ENCODE peak calls at places on chromosomes 13 and 19, in six cellular contexts. G is endothelial cell of umbilical vein, X is A549, U is K562, O is GM12878, W is HepG2. P is an unnamed sample.
A peak's percentile ranks its signal among the peaks of the same experiment; 100 is the strongest.

GRCh38 chr19:49129238-49129583 is 9.9 kb downstream of the PPFIA3 start:
- DNase-seq in W (no peak), G (no peak), X (no peak), U (peak; percentile 82), O (no peak), P (no peak)

GRCh38 chr13:32086366-32086765 is 54.8 kb downstream of the FRY start:
- DNase-seq in U (no peak), W (no peak), X (no peak), O (no peak), G (no peak), P (no peak)

GRCh38 chr13:32622827-32623226 is 36.6 kb downstream of the PDS5B start:
- DNase-seq in W (no peak), U (no peak), O (no peak), G (no peak), X (no peak), P (peak; percentile 15)

GRCh38 chr13:33610471-33611015 is 207.4 kb upstream of the RFC3 start:
- DNase-seq in O (no peak), G (no peak), U (no peak), X (no peak), W (peak; percentile 95), P (peak; percentile 46)

GRCh38 chr19:40523322-40524047 is 53.2 kb upstream of the SHKBP1 start:
- DNase-seq in W (peak; percentile 61), O (no peak), X (peak; percentile 93), G (peak; percentile 49), U (peak; percentile 70), P (peak; percentile 67)

GRCh38 chr13:90201198-90201597 is 1146.3 kb upstream of the MIR17HG start:
- DNase-seq in U (no peak), O (no peak), W (no peak), G (no peak), X (no peak), P (no peak)

GRCh38 chr19:52200044-52200443 is 10.2 kb downstream of the PPP2R1A start:
- DNase-seq in O (no peak), X (no peak), G (peak; percentile 31), W (no peak), U (no peak), P (peak; percentile 17)

GRCh38 chr13:27170521-27171243 is 929 bp downstream of the USP12 start:
- DNase-seq in W (peak; percentile 33), X (peak; percentile 15), O (no peak), G (peak; percentile 68), U (peak; percentile 45), P (peak; percentile 69)

GRCh38 chr19:47315125-47315821 is 5.6 kb downstream of the C5AR1 start:
- DNase-seq in U (peak; percentile 79), W (peak; percentile 97), O (no peak), X (peak; percentile 98), G (peak; percentile 11), P (peak; percentile 100)

GRCh38 chr13:46612258-46612657 is 59.3 kb downstream of the LRCH1 start:
- DNase-seq in G (no peak), X (no peak), O (no peak), U (no peak), W (no peak), P (no peak)

GRCh38 chr13:102847272-102848234 is 1.7 kb downstream of the ERCC5 start:
- DNase-seq in X (no peak), U (no peak), O (no peak), W (no peak), G (peak; percentile 62), P (peak; percentile 62)

GRCh38 chr19:45100797-45101196 is 7.8 kb downstream of the PPP1R37 start:
- DNase-seq in X (no peak), G (no peak), W (no peak), U (no peak), O (no peak), P (no peak)

GRCh38 chr13:51848674-51849073 is 3.7 kb upstream of the TMEM272 start:
- DNase-seq in G (peak; percentile 44), W (peak; percentile 15), O (no peak), X (no peak), U (no peak), P (no peak)

GRCh38 chr13:34578471-34578870 is 363.6 kb upstream of the NBEA start:
- DNase-seq in X (no peak), O (no peak), W (no peak), U (no peak), G (no peak), P (no peak)

GRCh38 chr13:72384879-72385278 is 342.6 kb downstream of the MZT1 start:
- DNase-seq in X (no peak), W (peak; percentile 44), O (no peak), G (no peak), U (no peak), P (peak; percentile 69)

GRCh38 chr13:52356327-52356726 is 49.6 kb downstream of the THSD1 start:
- DNase-seq in O (no peak), U (no peak), W (no peak), G (no peak), X (no peak), P (no peak)

GRCh38 chr19:3066482-3067049 is 4.3 kb upstream of the TLE5 start:
- DNase-seq in X (no peak), W (peak; percentile 28), U (no peak), G (no peak), O (no peak), P (no peak)

GRCh38 chr13:113298001-113298945 is 1.2 kb downstream of the LAMP1 start:
- DNase-seq in W (no peak), O (no peak), U (peak; percentile 26), G (peak; percentile 14), X (no peak), P (peak; percentile 53)

GRCh38 chr13:110209950-110210603 is 96.9 kb downstream of the COL4A1 start:
- DNase-seq in G (no peak), X (no peak), U (no peak), W (no peak), O (no peak), P (no peak)

GRCh38 chr13:95067303-95067702 is 233.9 kb downstream of the ABCC4 start:
- DNase-seq in G (no peak), U (no peak), W (no peak), X (no peak), O (no peak), P (no peak)

GRCh38 chr13:113914333-113915011 is 50.6 kb upstream of the GAS6 start:
- DNase-seq in U (no peak), G (no peak), X (no peak), W (no peak), O (no peak), P (no peak)

GRCh38 chr13:93446256-93446655 is 219.6 kb downstream of the GPC6 start:
- DNase-seq in U (no peak), W (no peak), X (no peak), G (no peak), O (no peak), P (no peak)

GRCh38 chr13:93455881-93456280 is 229.3 kb downstream of the GPC6 start:
- DNase-seq in U (no peak), O (no peak), X (no peak), G (no peak), W (no peak), P (no peak)

GRCh38 chr13:93450761-93451160 is 224.2 kb downstream of the GPC6 start:
- DNase-seq in U (no peak), G (no peak), X (no peak), W (no peak), O (no peak), P (no peak)

DNA sequence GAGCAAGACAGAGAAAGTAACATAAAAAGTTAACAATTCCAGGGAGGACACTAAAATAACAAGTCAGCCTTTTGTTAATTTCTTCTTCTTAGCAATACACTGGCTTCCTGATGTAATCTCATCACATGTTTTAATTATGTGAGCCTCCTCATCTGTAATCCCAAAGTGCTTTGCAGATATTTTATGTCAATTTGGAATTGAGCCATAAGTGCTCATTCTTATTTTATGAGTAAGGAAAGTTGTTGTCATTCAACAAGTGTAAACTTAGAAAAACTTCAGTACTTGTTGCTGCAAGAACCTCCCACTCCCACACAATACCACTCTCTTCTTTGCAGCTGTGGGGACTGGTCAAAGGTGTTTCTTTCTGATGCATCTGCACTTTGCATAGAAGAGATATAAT is 223.6 kb downstream of the GPC6 start:
- DNase-seq in G (no peak), U (no peak), W (no peak), X (no peak), O (no peak), P (no peak)
- TF ChIP-seq MYC in G (no peak), U (no peak), W (no peak), X (no peak), O (no peak), P (no peak)

GRCh38 chr19:16896913-16897571 is 8.2 kb downstream of the F2RL3 start:
- DNase-seq in W (peak; percentile 74), G (peak; percentile 97), U (peak; percentile 96), O (peak; percentile 60), X (peak; percentile 65), P (peak; percentile 86)

GRCh38 chr19:16897572-16898056 is 8.8 kb downstream of the F2RL3 start:
- DNase-seq in X (no peak), W (no peak), O (no peak), U (no peak), G (no peak), P (no peak)

GRCh38 chr19:16898306-16899015 is 9.7 kb downstream of the F2RL3 start:
- DNase-seq in W (no peak), X (no peak), O (no peak), U (no peak), G (no peak), P (no peak)

GRCh38 chr19:16901491-16902175 is 12.8 kb downstream of the F2RL3 start:
- DNase-seq in G (no peak), W (no peak), O (no peak), U (peak; percentile 72), X (no peak), P (no peak)

GRCh38 chr19:16899566-16900075 is 10.8 kb downstream of the F2RL3 start:
- DNase-seq in O (no peak), U (peak; percentile 63), W (peak; percentile 22), X (peak; percentile 64), G (peak; percentile 16), P (peak; percentile 78)
- TF ChIP-seq MYC in O (no peak), U (no peak), W (no peak), X (no peak), G (no peak), P (no peak)

GRCh38 chr13:62387642-62388041 is 972.0 kb upstream of the PCDH20 start:
- DNase-seq in U (no peak), G (peak; percentile 11), O (no peak), X (no peak), W (no peak), P (no peak)
- TF ChIP-seq MYC in U (no peak), G (no peak), O (no peak), X (no peak), W (no peak), P (no peak)

DNA sequence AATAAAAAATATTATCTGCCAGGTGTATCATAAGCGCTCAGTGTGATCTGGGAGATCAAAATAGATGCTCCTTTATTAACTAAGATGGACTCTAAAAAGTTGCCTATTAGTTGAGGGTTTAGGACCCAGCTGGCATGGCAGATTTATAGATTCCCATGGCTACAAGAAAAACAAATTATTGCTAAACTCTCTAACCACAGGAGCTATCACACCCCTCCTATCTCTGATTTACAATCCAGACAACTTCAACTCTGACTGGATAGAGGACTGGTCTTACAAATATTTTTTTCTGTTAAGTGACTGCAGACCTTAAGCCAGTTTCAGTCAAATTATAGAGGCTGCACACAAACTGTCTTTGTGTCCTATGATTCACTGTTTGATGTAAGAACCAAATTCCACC is 45.4 kb upstream of the MYCBP2 start:
- DNase-seq in G (no peak), O (no peak), X (no peak), W (no peak), U (no peak), P (peak; percentile 49)
- TF ChIP-seq MYC in G (no peak), O (no peak), X (no peak), W (no peak), U (no peak), P (no peak)

GRCh38 chr13:23695196-23695595 is 125.0 kb downstream of the TNFRSF19 start:
- DNase-seq in U (no peak), W (no peak), X (no peak), G (no peak), O (no peak), P (no peak)
- TF ChIP-seq MYC in U (no peak), W (no peak), X (no peak), G (no peak), O (no peak), P (no peak)

P was measured in NB4.